ENCODE peak calls at places on chromosomes 12 and 14, in five cellular contexts. One of them, this sample, is unnamed.

GRCh38 chr12:13961983-13962382 is 19.4 kb downstream of the GRIN2B start:
- DNase-seq in left lung: no peak
- DNase-seq in left ventricle myocardium inferior: no peak
- DNase-seq in A549: no peak
- DNase-seq in cardiac muscle cell: no peak
- DNase-seq in this sample: no peak

GRCh38 chr14:55382483-55382882 is 29.1 kb downstream of the ATG14 start:
- DNase-seq in left lung: no peak
- DNase-seq in left ventricle myocardium inferior: no peak
- DNase-seq in A549: no peak
- DNase-seq in cardiac muscle cell: no peak
- DNase-seq in this sample: peak

GRCh38 chr14:102829106-102829505 is 51.9 kb downstream of the TRAF3 start:
- DNase-seq in left lung: no peak
- DNase-seq in left ventricle myocardium inferior: no peak
- DNase-seq in A549: no peak
- DNase-seq in cardiac muscle cell: peak
- DNase-seq in this sample: peak

GRCh38 chr12:91620949-91621348 is 438.3 kb upstream of the DCN start:
- DNase-seq in left lung: no peak
- DNase-seq in left ventricle myocardium inferior: no peak
- DNase-seq in A549: no peak
- DNase-seq in cardiac muscle cell: peak
- DNase-seq in this sample: no peak

GRCh38 chr12:130658106-130658505 is 58.0 kb downstream of the RIMBP2 start:
- DNase-seq in left lung: no peak
- DNase-seq in left ventricle myocardium inferior: no peak
- DNase-seq in A549: no peak
- DNase-seq in cardiac muscle cell: no peak
- DNase-seq in this sample: no peak

GRCh38 chr14:99660794-99661193 is 15.9 kb downstream of the HHIPL1 start:
- DNase-seq in left lung: no peak
- DNase-seq in left ventricle myocardium inferior: no peak
- DNase-seq in A549: no peak
- DNase-seq in cardiac muscle cell: no peak
- DNase-seq in this sample: no peak

GRCh38 chr14:46344327-46344937 is 307.1 kb downstream of the RPL10L start:
- DNase-seq in left lung: no peak
- DNase-seq in left ventricle myocardium inferior: no peak
- DNase-seq in A549: no peak
- DNase-seq in cardiac muscle cell: peak
- DNase-seq in this sample: peak

GRCh38 chr14:65961004-65961403 is 525.2 kb upstream of the CCDC196 start:
- DNase-seq in left lung: no peak
- DNase-seq in left ventricle myocardium inferior: peak
- DNase-seq in A549: peak
- DNase-seq in cardiac muscle cell: peak
- DNase-seq in this sample: peak

GRCh38 chr12:10194160-10194559 is 15.3 kb downstream of the TMEM52B start:
- DNase-seq in left lung: no peak
- DNase-seq in left ventricle myocardium inferior: no peak
- DNase-seq in A549: no peak
- DNase-seq in cardiac muscle cell: no peak
- DNase-seq in this sample: no peak

GRCh38 chr12:23560611-23561010 is 388.9 kb downstream of the SOX5 start:
- DNase-seq in left lung: no peak
- DNase-seq in left ventricle myocardium inferior: no peak
- DNase-seq in A549: no peak
- DNase-seq in cardiac muscle cell: no peak
- DNase-seq in this sample: no peak

GRCh38 chr12:124902916-124903315 is 11.5 kb downstream of the UBC start:
- DNase-seq in left lung: no peak
- DNase-seq in left ventricle myocardium inferior: no peak
- DNase-seq in A549: no peak
- DNase-seq in cardiac muscle cell: no peak
- DNase-seq in this sample: no peak

GRCh38 chr14:75088566-75089373 is 19.3 kb downstream of the ZC2HC1C start:
- DNase-seq in left lung: no peak
- DNase-seq in left ventricle myocardium inferior: no peak
- DNase-seq in A549: peak
- DNase-seq in cardiac muscle cell: peak
- DNase-seq in this sample: peak

GRCh38 chr14:91299483-91300115 is 55.1 kb upstream of the GPR68 start:
- DNase-seq in left lung: no peak
- DNase-seq in left ventricle myocardium inferior: no peak
- DNase-seq in A549: no peak
- DNase-seq in cardiac muscle cell: no peak
- DNase-seq in this sample: no peak

GRCh38 chr12:46177842-46178608 is 90.8 kb downstream of the SLC38A1 start:
- DNase-seq in left lung: no peak
- DNase-seq in left ventricle myocardium inferior: no peak
- DNase-seq in A549: no peak
- DNase-seq in cardiac muscle cell: no peak
- DNase-seq in this sample: no peak

GRCh38 chr12:2963760-2964292 is 4.6 kb downstream of the TEAD4 start:
- DNase-seq in left lung: no peak
- DNase-seq in left ventricle myocardium inferior: peak
- DNase-seq in A549: no peak
- DNase-seq in cardiac muscle cell: peak
- DNase-seq in this sample: peak

GRCh38 chr12:121789233-121789781 is 4.2 kb downstream of the RHOF start:
- DNase-seq in left lung: peak
- DNase-seq in left ventricle myocardium inferior: no peak
- DNase-seq in A549: no peak
- DNase-seq in cardiac muscle cell: no peak
- DNase-seq in this sample: no peak

GRCh38 chr12:30178948-30179347 is 395.2 kb upstream of the TMTC1 start:
- DNase-seq in left lung: no peak
- DNase-seq in left ventricle myocardium inferior: no peak
- DNase-seq in A549: no peak
- DNase-seq in cardiac muscle cell: no peak
- DNase-seq in this sample: no peak

GRCh38 chr14:64746298-64747250 is 42.4 kb downstream of the PLEKHG3 start:
- DNase-seq in left lung: peak
- DNase-seq in left ventricle myocardium inferior: no peak
- DNase-seq in A549: no peak
- DNase-seq in cardiac muscle cell: peak
- DNase-seq in this sample: no peak

GRCh38 chr12:120674172-120674571 is 12.8 kb upstream of the MLEC start:
- DNase-seq in left lung: no peak
- DNase-seq in left ventricle myocardium inferior: no peak
- DNase-seq in A549: no peak
- DNase-seq in cardiac muscle cell: no peak
- DNase-seq in this sample: no peak

GRCh38 chr12:5621329-5621728 is 189.4 kb downstream of the NTF3 start:
- DNase-seq in left lung: no peak
- DNase-seq in left ventricle myocardium inferior: no peak
- DNase-seq in A549: no peak
- DNase-seq in cardiac muscle cell: no peak
- DNase-seq in this sample: no peak

GRCh38 chr12:122979908-122980191 is 631 bp upstream of the ARL6IP4 start:
- DNase-seq in left lung: no peak
- DNase-seq in left ventricle myocardium inferior: no peak
- DNase-seq in A549: no peak
- DNase-seq in cardiac muscle cell: no peak
- DNase-seq in this sample: peak

GRCh38 chr14:59086241-59086899 is 102.1 kb upstream of the DAAM1 start:
- DNase-seq in left lung: no peak
- DNase-seq in left ventricle myocardium inferior: no peak
- DNase-seq in A549: no peak
- DNase-seq in cardiac muscle cell: peak
- DNase-seq in this sample: peak

GRCh38 chr12:119308743-119309456 is 25.6 kb upstream of the CCDC60 start:
- DNase-seq in left lung: no peak
- DNase-seq in left ventricle myocardium inferior: peak
- DNase-seq in A549: no peak
- DNase-seq in cardiac muscle cell: no peak
- DNase-seq in this sample: no peak

GRCh38 chr14:104682107-104682593 is 7.3 kb upstream of the INF2 start:
- DNase-seq in left lung: peak
- DNase-seq in left ventricle myocardium inferior: peak
- DNase-seq in A549: peak
- DNase-seq in cardiac muscle cell: peak
- DNase-seq in this sample: no peak
- H3K4me3 ChIP-seq in left lung: peak
- H3K4me3 ChIP-seq in left ventricle myocardium inferior: peak
- H3K4me3 ChIP-seq in A549: peak
- H3K4me3 ChIP-seq in cardiac muscle cell: no peak
- H3K4me3 ChIP-seq in this sample: peak

GRCh38 chr12:52147983-52148540 is 43.8 kb downstream of the KRT80 start:
- DNase-seq in left lung: peak
- DNase-seq in left ventricle myocardium inferior: no peak
- DNase-seq in A549: no peak
- DNase-seq in cardiac muscle cell: peak
- DNase-seq in this sample: no peak
- H3K4me3 ChIP-seq in left lung: no peak
- H3K4me3 ChIP-seq in left ventricle myocardium inferior: no peak
- H3K4me3 ChIP-seq in A549: no peak
- H3K4me3 ChIP-seq in cardiac muscle cell: no peak
- H3K4me3 ChIP-seq in this sample: no peak

DNA sequence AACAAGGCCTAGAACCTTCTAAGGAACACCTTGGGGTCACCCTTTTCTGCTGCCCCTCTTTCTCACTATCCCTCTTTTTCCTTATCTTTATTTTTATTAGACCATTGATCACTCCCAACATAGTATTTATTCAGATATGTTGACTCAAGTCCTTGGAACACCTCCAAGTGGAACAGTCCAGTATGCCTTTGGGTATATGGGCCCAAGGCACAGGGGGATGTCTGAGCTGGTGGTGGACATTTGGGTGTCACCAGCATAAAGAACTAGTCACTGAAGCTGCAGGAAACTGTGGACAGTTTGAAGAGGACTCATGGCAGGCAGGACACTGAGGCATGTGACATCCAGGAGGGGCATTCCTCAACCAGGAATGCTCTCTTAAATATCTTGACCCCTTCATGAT is 105.6 kb downstream of the VEZT start:
- DNase-seq in left lung: no peak
- DNase-seq in left ventricle myocardium inferior: no peak
- DNase-seq in A549: no peak
- DNase-seq in cardiac muscle cell: no peak
- DNase-seq in this sample: no peak
- H3K4me3 ChIP-seq in left lung: no peak
- H3K4me3 ChIP-seq in left ventricle myocardium inferior: no peak
- H3K4me3 ChIP-seq in A549: no peak
- H3K4me3 ChIP-seq in cardiac muscle cell: no peak
- H3K4me3 ChIP-seq in this sample: no peak

GRCh38 chr14:21989090-21989489 is 315.5 kb upstream of the OR4E1 start:
- DNase-seq in left lung: no peak
- DNase-seq in left ventricle myocardium inferior: no peak
- DNase-seq in A549: no peak
- DNase-seq in cardiac muscle cell: no peak
- DNase-seq in this sample: peak
- H3K4me3 ChIP-seq in left lung: no peak
- H3K4me3 ChIP-seq in left ventricle myocardium inferior: no peak
- H3K4me3 ChIP-seq in A549: no peak
- H3K4me3 ChIP-seq in cardiac muscle cell: no peak
- H3K4me3 ChIP-seq in this sample: no peak

GRCh38 chr14:56903304-56904021 is 93.2 kb upstream of the OTX2 start:
- DNase-seq in left lung: no peak
- DNase-seq in left ventricle myocardium inferior: no peak
- DNase-seq in A549: no peak
- DNase-seq in cardiac muscle cell: no peak
- DNase-seq in this sample: no peak
- H3K4me3 ChIP-seq in left lung: no peak
- H3K4me3 ChIP-seq in left ventricle myocardium inferior: no peak
- H3K4me3 ChIP-seq in A549: no peak
- H3K4me3 ChIP-seq in cardiac muscle cell: no peak
- H3K4me3 ChIP-seq in this sample: no peak